ENCODE peak calls at places on chromosomes 11 and 22, in eight cellular contexts. W is CD4-positive, CD25-positive, alpha-beta regulatory T cell; L is sciatic nerve; D is central memory CD8-positive, alpha-beta T cell; Y is PC-3; E is stimulated activated naive B cell treated with anti-CD40 and anti-IgM and Interleukin-4, amounts not matched to agents 10 μg/mL and 1 μg/mL and 100 μg/mL, for 72 hours; C is memory B cell; T is mucosa of descending colon. V is an unnamed sample.

GRCh38 chr22:35477911-35478582 is 62.6 kb upstream of the RASD2 start:
- ATAC-seq in Y (peak; percentile 83), C (no peak), D (no peak), E (no peak), L (peak; percentile 61), T (peak; percentile 61), W (no peak), V (peak; percentile 13)

GRCh38 chr11:66339163-66339675 is 3.0 kb upstream of the RIN1 start:
- ATAC-seq in D (no peak), L (no peak), W (no peak), Y (no peak), T (no peak), E (no peak), C (no peak), V (peak; percentile 63)

GRCh38 chr11:84501750-84502149 is 1125.4 kb downstream of the DLG2 start:
- ATAC-seq in T (no peak), D (no peak), W (no peak), E (peak; percentile 65), Y (no peak), L (no peak), C (peak; percentile 95), V (no peak)

GRCh38 chr11:96207459-96208449 is 135.2 kb downstream of the MAML2 start:
- ATAC-seq in W (peak; percentile 83), L (peak; percentile 62), T (peak; percentile 93), E (peak; percentile 44), D (peak; percentile 60), C (peak; percentile 77), Y (peak; percentile 92), V (peak; percentile 59)

GRCh38 chr11:67605231-67606011 is 1.3 kb upstream of the NDUFV1 start:
- ATAC-seq in E (no peak), D (no peak), W (no peak), T (no peak), Y (no peak), C (no peak), L (no peak), V (no peak)

GRCh38 chr11:131253885-131254204 is 116.6 kb upstream of the NTM start:
- ATAC-seq in W (no peak), T (no peak), C (no peak), D (no peak), L (peak; percentile 60), E (no peak), Y (no peak), V (no peak)

GRCh38 chr11:121483805-121484478 is 31.2 kb upstream of the SORL1-AS1 start:
- ATAC-seq in W (no peak), D (no peak), T (no peak), C (no peak), L (no peak), Y (no peak), E (no peak), V (no peak)

GRCh38 chr11:118074785-118075184 is 2.1 kb upstream of the TMPRSS4 start:
- ATAC-seq in D (no peak), C (no peak), L (no peak), E (no peak), Y (no peak), W (no peak), T (peak; percentile 54), V (peak; percentile 74)

GRCh38 chr11:65524010-65524746 is 705 bp upstream of the SCYL1 start:
- ATAC-seq in Y (peak; percentile 3), W (peak; percentile 3), E (peak; percentile 11), D (peak; percentile 15), T (peak; percentile 12), C (peak; percentile 3), L (peak; percentile 55), V (peak; percentile 16)

GRCh38 chr11:46701078-46701654 is 335 bp downstream of the ZNF408 start:
- ATAC-seq in L (no peak), E (no peak), Y (no peak), T (no peak), C (no peak), W (no peak), D (no peak), V (no peak)

GRCh38 chr11:116972692-116973091 is 125.5 kb downstream of the SIK3 start:
- ATAC-seq in Y (no peak), L (peak; percentile 46), D (no peak), W (no peak), C (no peak), E (no peak), T (peak; percentile 36), V (no peak)

GRCh38 chr22:31313366-31314147 is 21.3 kb upstream of the PIK3IP1 start:
- ATAC-seq in W (peak; percentile 71), Y (peak; percentile 82), D (peak; percentile 46), C (peak; percentile 52), E (peak; percentile 69), T (peak; percentile 99), L (peak; percentile 97), V (peak; percentile 95)

GRCh38 chr22:29480512-29481264 is 670 bp downstream of the NEFH start:
- ATAC-seq in W (peak; percentile 49), T (peak; percentile 28), L (peak; percentile 70), Y (no peak), D (no peak), E (peak; percentile 39), C (peak; percentile 63), V (no peak)

GRCh38 chr11:22554221-22554620 is 71.4 kb downstream of the FANCF start:
- ATAC-seq in W (no peak), D (no peak), Y (no peak), E (peak; percentile 66), C (peak; percentile 31), T (no peak), L (no peak), V (no peak)

GRCh38 chr22:17948101-17948500 is 76.3 kb downstream of the MICAL3 start:
- ATAC-seq in L (no peak), W (no peak), Y (no peak), E (no peak), D (no peak), T (no peak), C (no peak), V (no peak)

GRCh38 chr11:75583710-75584658 is 21.9 kb downstream of the SERPINH1 start:
- ATAC-seq in C (peak; percentile 16), W (peak; percentile 4), L (peak; percentile 88), E (peak; percentile 41), D (no peak), T (peak; percentile 57), Y (peak; percentile 23), V (peak; percentile 26)

GRCh38 chr11:2190670-2191471 is 19.3 kb upstream of the TH start:
- ATAC-seq in T (peak; percentile 25), D (peak; percentile 14), E (peak; percentile 52), W (no peak), C (peak; percentile 47), L (no peak), Y (no peak), V (no peak)

GRCh38 chr11:30789270-30789669 is 203.1 kb upstream of the MPPED2 start:
- ATAC-seq in D (no peak), T (no peak), L (no peak), E (no peak), C (no peak), W (no peak), Y (no peak), V (no peak)

GRCh38 chr11:95487391-95487790 is 256.4 kb upstream of the SESN3 start:
- ATAC-seq in T (peak; percentile 34), C (peak; percentile 100), D (no peak), Y (no peak), W (peak; percentile 50), E (peak; percentile 100), L (no peak), V (peak; percentile 98)

GRCh38 chr22:41840216-41840615 is 7.3 kb downstream of the SREBF2 start:
- ATAC-seq in C (no peak), D (no peak), W (no peak), E (peak; percentile 64), L (no peak), T (no peak), Y (no peak), V (no peak)

GRCh38 chr22:39123811-39124668 is 27.0 kb downstream of the APOBEC3H start:
- ATAC-seq in E (no peak), Y (no peak), T (no peak), W (no peak), L (peak; percentile 29), D (no peak), C (no peak), V (no peak)

GRCh38 chr22:26658671-26659478 is 1.5 kb downstream of the MIAT start:
- ATAC-seq in L (peak; percentile 38), T (peak; percentile 80), W (peak; percentile 83), E (peak; percentile 83), D (peak; percentile 76), Y (peak; percentile 95), C (peak; percentile 61), V (peak; percentile 81)

GRCh38 chr11:35617687-35618496 is at the start of gene FJX1:
- ATAC-seq in Y (peak; percentile 46), D (no peak), E (peak; percentile 35), C (peak; percentile 21), T (peak; percentile 52), W (no peak), L (peak; percentile 69), V (peak; percentile 54)

GRCh38 chr22:37275622-37276021 is 6.7 kb upstream of the CYTH4 start:
- ATAC-seq in W (no peak), E (no peak), T (no peak), C (no peak), L (no peak), D (no peak), Y (no peak), V (no peak)

GRCh38 chr11:119352857-119353260 is 6.4 kb upstream of the MFRP start:
- ATAC-seq in D (no peak), W (no peak), Y (no peak), E (no peak), L (no peak), T (peak; percentile 57), C (no peak), V (peak; percentile 51)

GRCh38 chr11:129346916-129347315 is 28.7 kb upstream of the BARX2 start:
- ATAC-seq in C (no peak), D (no peak), W (no peak), E (no peak), Y (no peak), T (no peak), L (no peak), V (no peak)

GRCh38 chr22:30260276-30260675 is 6.4 kb downstream of the OSM start:
- ATAC-seq in E (no peak), T (no peak), W (no peak), C (no peak), Y (no peak), D (no peak), L (no peak), V (no peak)